ENCODE peak calls at places on chromosomes 2 and 18, in ten cellular contexts. E, V, S, J, X, R, G, L, T and O are unnamed samples.

GRCh38 chr18:67938691-67939090 is 422.2 kb upstream of the DSEL start:
- DNase-seq in E (no peak), V (peak; percentile 61), S (no peak), J (no peak), X (no peak), R (no peak), G (no peak), L (no peak), T (no peak), O (no peak)

GRCh38 chr2:163649080-163649479 is 86.7 kb downstream of the FIGN start:
- DNase-seq in E (no peak), V (peak; percentile 43), S (no peak), J (no peak), X (no peak), R (no peak), G (no peak), L (no peak), T (no peak), O (no peak)

GRCh38 chr2:28516950-28517349 is 21.1 kb downstream of the PLB1 start:
- DNase-seq in E (no peak), V (no peak), S (no peak), J (no peak), X (no peak), R (no peak), G (no peak), L (no peak), T (no peak), O (no peak)

GRCh38 chr2:231228223-231228622 is 29.8 kb downstream of the ARMC9 start:
- DNase-seq in E (peak; percentile 55), V (no peak), S (no peak), J (no peak), X (no peak), R (no peak), G (peak; percentile 55), L (no peak), T (no peak), O (peak; percentile 78)

GRCh38 chr2:240992572-240993291 is 5.7 kb upstream of the SNED1 start:
- DNase-seq in E (no peak), V (no peak), S (no peak), J (no peak), X (peak; percentile 70), R (no peak), G (no peak), L (no peak), T (no peak), O (no peak)

GRCh38 chr2:128536925-128537620 is 218.4 kb upstream of the HS6ST1 start:
- DNase-seq in E (no peak), V (peak; percentile 97), S (peak; percentile 27), J (no peak), X (no peak), R (peak; percentile 74), G (no peak), L (peak; percentile 59), T (no peak), O (no peak)

GRCh38 chr2:11559066-11559785 is 25.4 kb downstream of the GREB1 start:
- DNase-seq in E (no peak), V (no peak), S (no peak), J (no peak), X (peak; percentile 12), R (no peak), G (no peak), L (no peak), T (no peak), O (no peak)

GRCh38 chr2:14587119-14587518 is 45.4 kb upstream of the LRATD1 start:
- DNase-seq in E (no peak), V (no peak), S (no peak), J (no peak), X (no peak), R (peak; percentile 59), G (no peak), L (no peak), T (no peak), O (no peak)

GRCh38 chr2:14626873-14627272 is 5.6 kb upstream of the LRATD1 start:
- DNase-seq in E (peak; percentile 49), V (no peak), S (no peak), J (no peak), X (no peak), R (no peak), G (no peak), L (peak; percentile 26), T (peak; percentile 12), O (no peak)

GRCh38 chr2:105919826-105920225 is 175.1 kb downstream of the NCK2 start:
- DNase-seq in E (peak; percentile 18), V (peak; percentile 60), S (peak; percentile 22), J (no peak), X (no peak), R (peak; percentile 50), G (peak; percentile 7), L (peak; percentile 73), T (no peak), O (peak; percentile 11)

GRCh38 chr18:48833701-48834394 is 116.9 kb downstream of the SMAD7 start:
- DNase-seq in E (no peak), V (peak; percentile 14), S (no peak), J (no peak), X (no peak), R (peak; percentile 69), G (peak; percentile 79), L (no peak), T (peak; percentile 85), O (peak; percentile 81)

GRCh38 chr2:216714412-216714775 is 19.0 kb upstream of the IGFBP5 start:
- DNase-seq in E (no peak), V (peak; percentile 19), S (no peak), J (no peak), X (no peak), R (no peak), G (no peak), L (peak; percentile 22), T (no peak), O (no peak)

GRCh38 chr2:128528133-128528532 is 209.5 kb upstream of the HS6ST1 start:
- DNase-seq in E (no peak), V (no peak), S (no peak), J (no peak), X (no peak), R (no peak), G (no peak), L (no peak), T (no peak), O (no peak)

GRCh38 chr2:69798909-69799526 is 30.4 kb upstream of the GMCL1 start:
- DNase-seq in E (no peak), V (peak; percentile 38), S (no peak), J (no peak), X (peak; percentile 36), R (no peak), G (peak; percentile 57), L (no peak), T (peak; percentile 76), O (peak; percentile 23)

DNA sequence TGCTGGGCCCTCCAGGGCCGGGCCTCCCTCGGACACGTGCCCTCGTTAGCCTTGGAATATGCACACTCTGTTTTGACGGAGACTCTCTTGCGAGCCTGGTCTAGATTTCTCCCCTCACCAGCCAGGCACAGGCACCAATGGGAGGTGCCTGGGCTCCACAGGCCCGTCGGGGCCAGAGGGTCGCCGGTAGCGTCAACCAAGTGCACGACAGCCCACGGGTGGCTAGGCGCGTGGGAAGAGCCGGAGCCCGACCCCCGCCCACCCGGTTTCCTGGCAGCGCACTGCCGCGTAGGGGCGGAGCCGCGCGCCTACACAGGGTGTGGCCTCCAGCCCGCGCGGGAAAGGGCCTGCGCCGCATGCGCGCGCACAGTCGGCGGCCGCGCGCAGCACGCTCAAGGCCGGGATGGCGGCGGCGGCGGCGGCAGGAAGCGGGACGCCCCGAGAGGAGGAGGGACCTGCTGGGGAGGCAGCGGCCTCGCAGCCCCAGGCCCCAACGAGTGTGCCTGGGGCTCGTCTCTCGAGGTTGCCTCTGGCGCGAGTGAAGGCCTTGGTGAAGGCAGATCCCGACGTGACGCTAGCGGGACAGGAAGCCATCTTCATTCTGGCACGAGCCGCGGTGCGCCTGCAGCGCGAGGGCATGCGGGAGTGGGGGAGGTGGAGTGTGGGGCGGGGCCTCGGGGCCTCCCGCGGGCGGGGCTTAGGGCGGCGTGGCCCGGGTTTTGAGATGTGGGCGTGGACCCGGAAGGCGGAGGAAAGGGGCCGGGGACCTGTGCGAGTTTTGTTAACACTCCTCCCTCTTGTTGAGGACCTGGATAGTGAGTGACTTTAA is at the start of gene POLE4:
- DNase-seq in E (peak; percentile 94), V (peak; percentile 80), S (peak; percentile 96), J (peak; percentile 90), X (peak; percentile 96), R (peak; percentile 89), G (peak; percentile 67), L (peak; percentile 93), T (peak; percentile 91), O (peak; percentile 95)
- TF ChIP-seq CTCF in E (no peak), V (no peak), S (no peak), J (no peak), X (no peak), R (no peak), G (no peak), L (no peak), T (no peak), O (no peak)

GRCh38 chr2:9735335-9735734 is 104.5 kb upstream of the YWHAQ start:
- DNase-seq in E (no peak), V (no peak), S (no peak), J (no peak), X (no peak), R (no peak), G (no peak), L (no peak), T (no peak), O (no peak)

GRCh38 chr2:9736008-9736407 is 105.2 kb upstream of the YWHAQ start:
- DNase-seq in E (no peak), V (no peak), S (no peak), J (no peak), X (no peak), R (no peak), G (no peak), L (no peak), T (no peak), O (no peak)

GRCh38 chr2:9737053-9737875 is 106.0 kb upstream of the TAF1B start:
- DNase-seq in E (no peak), V (peak; percentile 63), S (peak; percentile 33), J (no peak), X (no peak), R (no peak), G (no peak), L (no peak), T (peak; percentile 48), O (peak; percentile 6)

GRCh38 chr2:9734308-9734707 is 103.5 kb upstream of the YWHAQ start:
- DNase-seq in E (no peak), V (no peak), S (no peak), J (no peak), X (no peak), R (no peak), G (no peak), L (no peak), T (no peak), O (no peak)

GRCh38 chr2:9732824-9733223 is 102.0 kb upstream of the YWHAQ start:
- DNase-seq in E (no peak), V (no peak), S (no peak), J (no peak), X (no peak), R (no peak), G (no peak), L (no peak), T (no peak), O (no peak)
- TF ChIP-seq CTCF in E (no peak), V (no peak), S (no peak), J (no peak), X (no peak), R (no peak), G (no peak), L (no peak), T (no peak), O (no peak)

GRCh38 chr2:212626371-212626918 is 87.8 kb upstream of the ERBB4 start:
- DNase-seq in E (no peak), V (peak; percentile 2), S (no peak), J (no peak), X (no peak), R (peak; percentile 20), G (no peak), L (no peak), T (no peak), O (no peak)
- TF ChIP-seq CTCF in E (no peak), V (no peak), S (no peak), J (no peak), X (no peak), R (no peak), G (no peak), L (no peak), T (no peak), O (no peak)

GRCh38 chr18:34261865-34262780 is 37.4 kb upstream of the NOL4 start:
- DNase-seq in E (no peak), V (no peak), S (no peak), J (no peak), X (no peak), R (no peak), G (no peak), L (no peak), T (no peak), O (no peak)
- TF ChIP-seq CTCF in E (no peak), V (no peak), S (no peak), J (no peak), X (peak; percentile 25), R (no peak), G (no peak), L (no peak), T (no peak), O (no peak)